ENCODE peak calls at places on chromosomes 11 and 22, in nine cellular contexts. D is occipital lobe, H is GM03348, A is iPS-NIHi11, N is myocyte, E is BE2C, W is GM10248, K is NCI-H345, S is NCI-H526. M is an unnamed sample.

GRCh38 chr22:28021116-28021997 is 102.3 kb upstream of the PITPNB start:
- DNase-seq in A (no peak), E (no peak), H (no peak), S (no peak), W (no peak), D (peak), N (no peak), K (no peak), M (peak)

GRCh38 chr11:64799925-64800632 is 2.9 kb downstream of the MAP4K2 start:
- DNase-seq in S (no peak), H (no peak), A (no peak), N (no peak), D (no peak), E (peak), K (no peak), W (no peak), M (no peak)

GRCh38 chr11:89443366-89444303 is 47.5 kb downstream of the NOX4 start:
- DNase-seq in A (no peak), W (no peak), E (no peak), K (no peak), S (no peak), D (no peak), H (no peak), N (no peak), M (no peak)

GRCh38 chr22:41256898-41257260 is 16.1 kb upstream of the CHADL start:
- DNase-seq in N (peak), W (no peak), A (peak), H (no peak), D (no peak), E (no peak), K (no peak), S (no peak), M (no peak)

GRCh38 chr11:118846181-118846946 is 37.3 kb upstream of the CXCR5 start:
- DNase-seq in K (no peak), A (peak), H (no peak), E (no peak), N (no peak), S (peak), W (no peak), D (no peak), M (no peak)

GRCh38 chr22:28988455-28988854 is 73.2 kb downstream of the C22orf31 start:
- DNase-seq in E (no peak), N (no peak), W (no peak), H (no peak), K (no peak), D (no peak), A (no peak), S (no peak), M (no peak)

GRCh38 chr22:19648419-19648929 is 65.8 kb upstream of the SEPTIN5 start:
- DNase-seq in E (no peak), S (no peak), H (no peak), K (no peak), A (no peak), D (no peak), W (no peak), N (peak), M (no peak)

GRCh38 chr11:106262852-106263251 is 185.4 kb downstream of the AASDHPPT start:
- DNase-seq in N (no peak), D (no peak), H (no peak), K (no peak), E (no peak), A (no peak), S (no peak), W (no peak), M (no peak)

GRCh38 chr22:17213976-17214375 is 5.3 kb downstream of the ADA2 start:
- DNase-seq in D (no peak), K (no peak), A (peak), N (peak), S (no peak), W (no peak), H (no peak), E (peak), M (peak)

GRCh38 chr11:41201156-41201555 is 258.3 kb downstream of the LRRC4C start:
- DNase-seq in A (peak), E (peak), K (peak), S (peak), H (no peak), W (no peak), D (no peak), N (no peak), M (peak)

GRCh38 chr11:126491092-126491491 is 135.6 kb downstream of the ST3GAL4 start:
- DNase-seq in S (peak), E (no peak), W (no peak), K (no peak), H (no peak), D (no peak), A (peak), N (no peak), M (no peak)

GRCh38 chr11:2775083-2775625 is 75.4 kb upstream of the KCNQ1OT1 start:
- DNase-seq in E (no peak), H (no peak), K (no peak), D (no peak), A (no peak), W (no peak), N (no peak), S (no peak), M (no peak)

GRCh38 chr11:128814856-128815705 is 52.0 kb downstream of the KCNJ1 start:
- DNase-seq in A (peak), S (peak), D (no peak), N (peak), K (no peak), E (no peak), W (no peak), H (peak), M (peak)